ENCODE peak calls at places on chromosomes 16 and 17, in five cellular contexts. One of them, this sample, is unnamed.

GRCh38 chr17:46736100-46736499 is 82.4 kb downstream of the WNT3 start:
- DNase-seq in heart left ventricle: no peak
- DNase-seq in stomach: no peak
- DNase-seq in GM12878: peak
- DNase-seq in Peyer's patch: peak
- DNase-seq in this sample: no peak

GRCh38 chr17:7982171-7982570 is 20.2 kb upstream of the GUCY2D start:
- DNase-seq in GM12878: no peak
- DNase-seq in Peyer's patch: no peak
- DNase-seq in heart left ventricle: no peak
- DNase-seq in stomach: no peak
- DNase-seq in this sample: no peak

GRCh38 chr17:79088266-79088996 is 13.8 kb downstream of the ENGASE start:
- DNase-seq in heart left ventricle: no peak
- DNase-seq in GM12878: no peak
- DNase-seq in Peyer's patch: no peak
- DNase-seq in stomach: no peak
- DNase-seq in this sample: no peak

GRCh38 chr17:76497979-76498885 is 3.0 kb downstream of the RHBDF2 start:
- DNase-seq in stomach: peak
- DNase-seq in GM12878: no peak
- DNase-seq in Peyer's patch: peak
- DNase-seq in heart left ventricle: peak
- DNase-seq in this sample: no peak

GRCh38 chr16:9845661-9846361 is 336.4 kb downstream of the GRIN2A start:
- DNase-seq in GM12878: no peak
- DNase-seq in heart left ventricle: no peak
- DNase-seq in stomach: no peak
- DNase-seq in Peyer's patch: no peak
- DNase-seq in this sample: no peak

GRCh38 chr17:57357392-57357784 is 101.1 kb downstream of the MSI2 start:
- DNase-seq in heart left ventricle: peak
- DNase-seq in Peyer's patch: peak
- DNase-seq in stomach: peak
- DNase-seq in GM12878: no peak
- DNase-seq in this sample: no peak

GRCh38 chr17:83055911-83056582 is 23.4 kb upstream of the METRNL start:
- DNase-seq in Peyer's patch: no peak
- DNase-seq in stomach: peak
- DNase-seq in GM12878: no peak
- DNase-seq in heart left ventricle: peak
- DNase-seq in this sample: no peak

GRCh38 chr17:83189013-83189672 is 109.7 kb downstream of the METRNL start:
- DNase-seq in Peyer's patch: no peak
- DNase-seq in heart left ventricle: no peak
- DNase-seq in stomach: no peak
- DNase-seq in GM12878: no peak
- DNase-seq in this sample: no peak

GRCh38 chr17:71084219-71084618 is 914.9 kb downstream of the KCNJ2 start:
- DNase-seq in stomach: peak
- DNase-seq in heart left ventricle: no peak
- DNase-seq in GM12878: no peak
- DNase-seq in Peyer's patch: no peak
- DNase-seq in this sample: no peak

GRCh38 chr16:27723711-27724490 is 174.0 kb downstream of the KATNIP start:
- DNase-seq in heart left ventricle: no peak
- DNase-seq in stomach: no peak
- DNase-seq in GM12878: no peak
- DNase-seq in Peyer's patch: no peak
- DNase-seq in this sample: no peak

GRCh38 chr17:76586741-76587487 is 1.3 kb upstream of the ST6GALNAC2 start:
- DNase-seq in Peyer's patch: no peak
- DNase-seq in GM12878: no peak
- DNase-seq in stomach: no peak
- DNase-seq in heart left ventricle: no peak
- DNase-seq in this sample: no peak

GRCh38 chr17:8393470-8394231 is 4.0 kb downstream of the RNF222 start:
- DNase-seq in GM12878: no peak
- DNase-seq in stomach: no peak
- DNase-seq in heart left ventricle: no peak
- DNase-seq in Peyer's patch: peak
- DNase-seq in this sample: no peak

GRCh38 chr17:34658796-34659195 is 79.4 kb downstream of the TMEM132E start:
- DNase-seq in stomach: no peak
- DNase-seq in heart left ventricle: no peak
- DNase-seq in GM12878: no peak
- DNase-seq in Peyer's patch: no peak
- DNase-seq in this sample: no peak

GRCh38 chr17:10036511-10037061 is 131.5 kb upstream of the RCVRN start:
- DNase-seq in heart left ventricle: peak
- DNase-seq in GM12878: no peak
- DNase-seq in stomach: no peak
- DNase-seq in Peyer's patch: no peak
- DNase-seq in this sample: no peak

GRCh38 chr17:708132-708531 is 6.5 kb downstream of the VPS53 start:
- DNase-seq in stomach: no peak
- DNase-seq in heart left ventricle: no peak
- DNase-seq in GM12878: no peak
- DNase-seq in Peyer's patch: no peak
- DNase-seq in this sample: no peak
- TF ChIP-seq POLR2A in stomach: no peak
- TF ChIP-seq POLR2A in heart left ventricle: no peak
- TF ChIP-seq POLR2A in GM12878: no peak
- TF ChIP-seq POLR2A in Peyer's patch: no peak
- TF ChIP-seq POLR2A in this sample: no peak

GRCh38 chr16:30896203-30896889 is at the start of gene CTF1:
- DNase-seq in heart left ventricle: peak
- DNase-seq in stomach: peak
- DNase-seq in Peyer's patch: no peak
- DNase-seq in GM12878: no peak
- DNase-seq in this sample: no peak
- TF ChIP-seq POLR2A in heart left ventricle: no peak
- TF ChIP-seq POLR2A in stomach: no peak
- TF ChIP-seq POLR2A in Peyer's patch: no peak
- TF ChIP-seq POLR2A in GM12878: no peak
- TF ChIP-seq POLR2A in this sample: no peak

GRCh38 chr17:17849863-17850373 is 13.1 kb upstream of the SREBF1 start:
- DNase-seq in GM12878: peak
- DNase-seq in heart left ventricle: peak
- DNase-seq in stomach: peak
- DNase-seq in Peyer's patch: peak
- DNase-seq in this sample: peak
- TF ChIP-seq POLR2A in GM12878: peak
- TF ChIP-seq POLR2A in heart left ventricle: no peak
- TF ChIP-seq POLR2A in stomach: no peak
- TF ChIP-seq POLR2A in Peyer's patch: no peak
- TF ChIP-seq POLR2A in this sample: no peak

GRCh38 chr16:75251280-75252048 is at the start of gene BCAR1:
- DNase-seq in GM12878: no peak
- DNase-seq in stomach: peak
- DNase-seq in heart left ventricle: peak
- DNase-seq in Peyer's patch: no peak
- DNase-seq in this sample: peak
- TF ChIP-seq POLR2A in GM12878: no peak
- TF ChIP-seq POLR2A in stomach: no peak
- TF ChIP-seq POLR2A in heart left ventricle: no peak
- TF ChIP-seq POLR2A in Peyer's patch: no peak
- TF ChIP-seq POLR2A in this sample: peak

DNA sequence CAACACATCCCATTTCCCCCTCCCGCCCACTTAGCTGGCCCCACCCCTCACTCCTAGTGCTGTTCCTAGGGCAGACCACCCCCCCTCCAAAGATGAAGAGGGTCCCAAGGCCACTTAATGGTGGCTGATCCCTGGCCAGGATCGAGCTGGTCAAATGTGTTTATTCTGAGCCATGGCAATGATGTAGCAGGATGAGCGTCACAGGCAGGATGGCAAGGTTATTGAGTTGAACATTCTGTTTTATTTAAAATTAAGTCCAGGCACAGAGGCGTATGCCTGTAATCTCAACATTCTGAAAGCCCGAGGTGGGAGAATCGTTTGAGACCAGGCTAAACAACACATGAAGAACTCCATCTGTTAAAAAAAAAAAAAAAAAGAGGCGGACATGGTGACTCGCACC is 12.2 kb downstream of the ZNF423 start:
- DNase-seq in GM12878: no peak
- DNase-seq in Peyer's patch: no peak
- DNase-seq in heart left ventricle: no peak
- DNase-seq in stomach: no peak
- DNase-seq in this sample: no peak
- TF ChIP-seq POLR2A in GM12878: no peak
- TF ChIP-seq POLR2A in Peyer's patch: no peak
- TF ChIP-seq POLR2A in heart left ventricle: no peak
- TF ChIP-seq POLR2A in stomach: no peak
- TF ChIP-seq POLR2A in this sample: no peak

GRCh38 chr16:89365996-89366395 is 124.4 kb downstream of the ANKRD11 start:
- DNase-seq in heart left ventricle: no peak
- DNase-seq in stomach: no peak
- DNase-seq in Peyer's patch: no peak
- DNase-seq in GM12878: no peak
- DNase-seq in this sample: no peak

GRCh38 chr16:89363621-89364393 is 126.6 kb downstream of the ANKRD11 start:
- DNase-seq in heart left ventricle: no peak
- DNase-seq in GM12878: no peak
- DNase-seq in stomach: peak
- DNase-seq in Peyer's patch: peak
- DNase-seq in this sample: peak

GRCh38 chr16:89366561-89367537 is 123.5 kb downstream of the ANKRD11 start:
- DNase-seq in stomach: no peak
- DNase-seq in GM12878: no peak
- DNase-seq in heart left ventricle: no peak
- DNase-seq in Peyer's patch: no peak
- DNase-seq in this sample: no peak

GRCh38 chr16:89364603-89365002 is 125.8 kb downstream of the ANKRD11 start:
- DNase-seq in GM12878: no peak
- DNase-seq in stomach: peak
- DNase-seq in heart left ventricle: no peak
- DNase-seq in Peyer's patch: no peak
- DNase-seq in this sample: no peak

DNA sequence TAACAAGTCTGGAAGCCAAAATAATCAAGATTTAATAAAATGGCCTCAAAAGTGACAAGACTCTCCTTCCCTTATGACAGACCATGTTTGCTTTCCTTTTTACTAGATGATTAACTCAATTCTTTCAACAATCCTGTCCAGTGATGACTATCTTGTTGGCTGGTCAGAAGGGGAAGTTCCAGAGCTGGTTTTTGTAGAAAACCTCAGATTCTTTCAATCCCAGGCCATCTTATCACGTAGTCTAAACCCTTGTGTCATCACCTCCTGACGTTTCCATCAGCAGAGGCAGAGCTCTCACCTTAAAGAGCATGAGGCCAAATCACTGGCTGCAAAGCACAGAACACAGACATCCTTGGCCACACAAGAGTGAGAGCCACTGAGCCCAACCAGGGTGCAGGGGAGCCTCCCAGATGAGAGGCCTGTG is 125.3 kb downstream of the ANKRD11 start:
- DNase-seq in heart left ventricle: no peak
- DNase-seq in GM12878: no peak
- DNase-seq in Peyer's patch: no peak
- DNase-seq in stomach: no peak
- DNase-seq in this sample: no peak
- TF ChIP-seq POLR2A in heart left ventricle: no peak
- TF ChIP-seq POLR2A in GM12878: no peak
- TF ChIP-seq POLR2A in Peyer's patch: no peak
- TF ChIP-seq POLR2A in stomach: no peak
- TF ChIP-seq POLR2A in this sample: no peak

DNA sequence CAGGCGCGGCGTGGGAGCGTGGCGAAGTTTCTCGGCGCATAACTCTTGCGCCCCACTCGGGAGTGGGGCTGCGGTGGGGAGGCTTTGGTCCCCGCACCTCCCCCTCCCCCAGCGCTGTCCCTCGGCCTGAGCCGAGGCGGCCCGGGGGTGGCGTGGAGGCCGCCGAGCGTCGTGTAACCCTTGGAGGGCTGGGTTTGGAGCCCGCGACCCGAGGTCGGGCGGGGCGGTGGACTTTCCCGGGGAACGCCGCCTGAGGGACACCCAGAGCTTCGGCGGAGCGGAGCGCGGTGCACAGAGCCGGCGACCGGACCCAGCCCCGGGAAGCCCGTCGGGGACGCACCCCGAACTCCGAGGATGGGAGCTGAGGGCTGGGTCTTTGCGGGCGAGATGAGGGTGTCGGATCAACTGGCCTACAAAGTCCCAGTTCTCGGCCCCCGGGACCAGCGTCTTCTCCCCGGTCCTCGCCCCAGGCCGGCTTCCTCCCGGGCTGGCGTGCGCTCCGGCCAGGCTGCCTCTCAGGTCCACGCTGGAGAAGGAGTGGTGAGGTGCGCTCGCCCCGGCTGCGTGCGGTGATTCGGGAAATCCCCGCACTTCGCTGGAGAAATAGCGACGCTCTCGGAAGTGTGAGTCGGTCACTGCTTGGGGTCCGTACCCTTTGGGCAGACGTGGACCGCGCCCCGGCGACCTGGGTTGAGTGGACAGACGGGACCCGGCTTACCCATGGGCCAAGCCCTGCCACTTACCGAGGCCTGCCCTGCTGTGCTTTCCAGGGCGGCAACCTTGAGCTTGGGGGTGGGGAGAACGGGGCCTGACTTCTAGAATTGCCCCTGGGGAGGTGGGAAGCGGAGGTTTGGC is 168.4 kb downstream of the RAB11FIP4 start:
- DNase-seq in heart left ventricle: peak
- DNase-seq in stomach: no peak
- DNase-seq in Peyer's patch: no peak
- DNase-seq in GM12878: no peak
- DNase-seq in this sample: no peak
- TF ChIP-seq POLR2A in heart left ventricle: no peak
- TF ChIP-seq POLR2A in stomach: no peak
- TF ChIP-seq POLR2A in Peyer's patch: no peak
- TF ChIP-seq POLR2A in GM12878: no peak
- TF ChIP-seq POLR2A in this sample: no peak

GRCh38 chr17:49576121-49576905 is 642 bp downstream of the NXPH3 start:
- DNase-seq in stomach: no peak
- DNase-seq in GM12878: no peak
- DNase-seq in Peyer's patch: no peak
- DNase-seq in heart left ventricle: peak
- DNase-seq in this sample: peak
- TF ChIP-seq POLR2A in stomach: no peak
- TF ChIP-seq POLR2A in GM12878: no peak
- TF ChIP-seq POLR2A in Peyer's patch: no peak
- TF ChIP-seq POLR2A in heart left ventricle: no peak
- TF ChIP-seq POLR2A in this sample: no peak